ENCODE peak calls at places on chromosomes 6 and 20, in eight cellular contexts. S is HCT116; K is left ventricle myocardium inferior; E is heart left ventricle; O is cardiac muscle cell; P is dorsolateral prefrontal cortex; M is right lobe of liver; Q is CD4-positive, alpha-beta T cell. U is an unnamed sample.

GRCh38 chr6:15894973-15895858 is 232.4 kb upstream of the DTNBP1 start:
- DNase-seq in K (no peak), Q (no peak), M (no peak), S (no peak), E (no peak), O (no peak), P (no peak), U (no peak)

GRCh38 chr6:163329991-163330390 is 84.5 kb upstream of the QKI start:
- DNase-seq in P (no peak), M (no peak), Q (no peak), E (no peak), O (no peak), K (no peak), S (no peak), U (no peak)

GRCh38 chr6:25769983-25770382 is 15.4 kb downstream of the SLC17A4 start:
- DNase-seq in K (no peak), Q (no peak), S (no peak), P (no peak), O (peak; percentile 51), E (no peak), M (peak; percentile 20), U (no peak)

GRCh38 chr20:50758469-50758868 is 27.1 kb downstream of the PARD6B start:
- DNase-seq in O (no peak), E (no peak), Q (no peak), M (no peak), P (no peak), S (no peak), K (no peak), U (no peak)

GRCh38 chr20:40081653-40082052 is 607.4 kb downstream of the MAFB start:
- DNase-seq in S (no peak), K (no peak), E (no peak), O (no peak), P (no peak), M (no peak), Q (no peak), U (no peak)

GRCh38 chr6:88983532-88983931 is 20.1 kb upstream of the RNGTT start:
- DNase-seq in M (no peak), S (peak; percentile 35), Q (no peak), O (peak; percentile 74), K (no peak), E (no peak), P (no peak), U (no peak)

GRCh38 chr20:10040070-10040970 is 5.5 kb downstream of the ANKEF1 start:
- DNase-seq in Q (no peak), O (peak; percentile 42), E (no peak), M (no peak), P (no peak), K (no peak), S (peak; percentile 50), U (no peak)

GRCh38 chr20:50510706-50511401 is 671 bp downstream of the PTPN1 start:
- DNase-seq in E (peak; percentile 35), M (no peak), K (peak; percentile 25), Q (no peak), O (no peak), P (no peak), S (no peak), U (no peak)

GRCh38 chr6:52741872-52742271 is 21.4 kb downstream of the GSTA2 start:
- DNase-seq in O (no peak), S (no peak), E (no peak), Q (no peak), P (no peak), K (no peak), M (peak; percentile 62), U (no peak)

GRCh38 chr6:39920147-39920546 is 14.1 kb downstream of the MOCS1 start:
- DNase-seq in Q (no peak), S (no peak), O (no peak), P (no peak), K (no peak), E (no peak), M (no peak), U (no peak)

GRCh38 chr6:130742282-130742681 is 84.9 kb upstream of the SMLR1 start:
- DNase-seq in P (no peak), S (no peak), O (no peak), E (no peak), K (no peak), Q (no peak), M (no peak), U (no peak)

GRCh38 chr20:43538855-43539700 is 19.7 kb upstream of the SGK2 start:
- DNase-seq in K (no peak), S (no peak), E (no peak), M (peak; percentile 76), O (no peak), P (no peak), Q (no peak), U (no peak)

GRCh38 chr20:50013976-50014375 is 31.2 kb downstream of the SNAI1 start:
- DNase-seq in S (no peak), Q (no peak), O (no peak), E (no peak), P (no peak), M (no peak), K (no peak), U (no peak)

GRCh38 chr20:35111141-35111888 is 18.7 kb upstream of the TRPC4AP start:
- DNase-seq in K (no peak), M (no peak), S (no peak), Q (no peak), E (no peak), O (peak; percentile 64), P (no peak), U (no peak)

GRCh38 chr6:25253371-25253770 is 25.8 kb upstream of the CARMIL1 start:
- DNase-seq in O (no peak), E (no peak), Q (no peak), M (no peak), P (no peak), K (no peak), S (no peak), U (no peak)

GRCh38 chr6:164085552-164086325 is 671.2 kb downstream of the QKI start:
- DNase-seq in E (peak; percentile 91), S (no peak), O (peak; percentile 96), Q (no peak), K (peak; percentile 87), M (peak; percentile 25), P (peak; percentile 94), U (no peak)

GRCh38 chr6:162306616-162307015 is 420.9 kb downstream of the PRKN start:
- DNase-seq in K (no peak), O (no peak), M (no peak), P (no peak), S (no peak), Q (no peak), E (no peak), U (no peak)

GRCh38 chr6:14671937-14672336 is 554.4 kb downstream of the CD83 start:
- DNase-seq in Q (no peak), M (no peak), P (no peak), O (no peak), E (no peak), S (no peak), K (no peak), U (no peak)

GRCh38 chr6:14674867-14675648 is 557.5 kb downstream of the CD83 start:
- DNase-seq in Q (no peak), M (no peak), S (no peak), P (no peak), O (no peak), E (no peak), K (no peak), U (no peak)

GRCh38 chr6:14673201-14673600 is 555.6 kb downstream of the CD83 start:
- DNase-seq in S (no peak), P (no peak), K (no peak), O (peak; percentile 65), M (no peak), E (no peak), Q (no peak), U (no peak)

GRCh38 chr6:14676084-14676483 is 558.5 kb downstream of the CD83 start:
- DNase-seq in P (no peak), M (no peak), E (no peak), Q (no peak), O (peak; percentile 23), S (no peak), K (no peak), U (no peak)

GRCh38 chr6:14674458-14674857 is 556.9 kb downstream of the CD83 start:
- DNase-seq in E (no peak), Q (no peak), O (no peak), P (no peak), S (no peak), K (no peak), M (no peak), U (no peak)
- TF ChIP-seq CTCF in E (no peak), Q (no peak), O (no peak), P (no peak), S (no peak), K (no peak), M (no peak), U (no peak)

GRCh38 chr6:81242634-81243033 is 509.8 kb downstream of the TENT5A start:
- DNase-seq in Q (no peak), O (no peak), S (no peak), K (no peak), M (no peak), P (no peak), E (no peak), U (no peak)

GRCh38 chr6:81241126-81241525 is 511.4 kb downstream of the TENT5A start:
- DNase-seq in P (no peak), K (no peak), Q (no peak), S (no peak), M (no peak), E (no peak), O (no peak), U (no peak)

GRCh38 chr6:81238390-81238789 is 514.1 kb downstream of the TENT5A start:
- DNase-seq in E (no peak), Q (no peak), M (no peak), P (no peak), S (no peak), K (no peak), O (no peak), U (no peak)

GRCh38 chr6:81246200-81246599 is 506.3 kb downstream of the TENT5A start:
- DNase-seq in M (no peak), Q (no peak), P (no peak), E (no peak), O (no peak), K (no peak), S (no peak), U (no peak)

GRCh38 chr6:81241717-81242116 is 510.8 kb downstream of the TENT5A start:
- DNase-seq in K (no peak), S (peak; percentile 27), P (no peak), M (no peak), Q (no peak), O (peak; percentile 73), E (no peak), U (no peak)
- TF ChIP-seq CTCF in K (peak; percentile 56), S (peak; percentile 56), P (peak; percentile 54), M (peak; percentile 41), Q (no peak), O (peak; percentile 61), E (peak; percentile 22), U (peak; percentile 34)

GRCh38 chr20:63294536-63294900 is 1.5 kb downstream of the COL20A1 start:
- DNase-seq in Q (no peak), E (peak; percentile 28), S (no peak), P (no peak), K (no peak), O (no peak), M (no peak), U (no peak)
- TF ChIP-seq CTCF in Q (no peak), E (no peak), S (no peak), P (no peak), K (no peak), O (no peak), M (no peak), U (no peak)

DNA sequence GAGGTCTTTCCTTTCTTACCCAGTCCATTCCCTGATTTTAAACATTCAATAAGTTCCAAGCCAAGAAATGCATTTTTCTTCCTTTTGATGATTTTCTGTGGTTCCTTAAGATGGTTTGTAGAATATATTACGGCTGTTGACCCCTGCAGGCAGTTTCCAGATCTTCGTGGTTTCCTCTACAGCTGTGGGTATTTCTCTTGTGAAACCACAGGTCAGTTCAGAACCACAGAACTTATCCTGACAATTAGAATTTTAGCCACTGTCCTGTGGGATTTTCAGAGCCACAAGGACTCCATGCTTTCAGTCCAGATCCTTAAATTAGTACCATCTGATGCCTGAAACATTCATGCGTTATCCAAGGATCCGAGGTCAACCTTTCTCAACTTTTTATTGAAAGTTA is 29.7 kb upstream of the EXOC2 start:
- DNase-seq in K (no peak), S (no peak), M (no peak), O (peak; percentile 72), Q (no peak), P (no peak), E (no peak), U (no peak)
- TF ChIP-seq CTCF in K (no peak), S (no peak), M (no peak), O (no peak), Q (no peak), P (no peak), E (no peak), U (no peak)

U was measured in GM13977.